ENCODE peak calls at places on chromosomes 4 and X, in nine cellular contexts. R, C, G, N, E, S, D, I and W are unnamed samples.

GRCh38 chrX:108165349-108166111 is 74.0 kb downstream of the ATG4A start:
- DNase-seq in R (peak; percentile 40), C (peak; percentile 4), G (no peak), N (peak; percentile 14), E (no peak), S (no peak), D (peak; percentile 16), I (peak; percentile 54), W (no peak)

GRCh38 chrX:103477496-103477895 is 41.8 kb downstream of the RAB40A start:
- DNase-seq in R (no peak), C (no peak), G (no peak), N (no peak), E (no peak), S (no peak), D (no peak), I (peak; percentile 2), W (no peak)

GRCh38 chr4:24067781-24068193 is 177.9 kb upstream of the PPARGC1A start:
- DNase-seq in R (peak; percentile 80), C (no peak), G (no peak), N (no peak), E (peak; percentile 42), S (no peak), D (no peak), I (no peak), W (no peak)

GRCh38 chr4:164442167-164442566 is 311.8 kb upstream of the SMIM31 start:
- DNase-seq in R (peak; percentile 39), C (no peak), G (no peak), N (no peak), E (no peak), S (no peak), D (no peak), I (no peak), W (no peak)

GRCh38 chrX:10926906-10927305 is 184.2 kb upstream of the HCCS start:
- DNase-seq in R (peak; percentile 57), C (no peak), G (no peak), N (no peak), E (no peak), S (no peak), D (no peak), I (peak; percentile 35), W (no peak)

GRCh38 chrX:734411-734810 is 103.8 kb downstream of the SHOX start:
- DNase-seq in R (no peak), C (no peak), G (no peak), N (no peak), E (no peak), S (no peak), D (no peak), I (no peak), W (no peak)

GRCh38 chr4:146550161-146550560 is 28.4 kb upstream of the SLC10A7 start:
- DNase-seq in R (no peak), C (no peak), G (no peak), N (no peak), E (no peak), S (no peak), D (no peak), I (no peak), W (no peak)

GRCh38 chrX:39731735-39732134 is 366.0 kb downstream of the BCOR start:
- DNase-seq in R (no peak), C (no peak), G (no peak), N (no peak), E (peak; percentile 60), S (no peak), D (no peak), I (no peak), W (no peak)

GRCh38 chrX:119067023-119067739 is 5.6 kb upstream of the CT47C1 start:
- DNase-seq in R (peak; percentile 34), C (peak; percentile 10), G (no peak), N (peak; percentile 2), E (peak; percentile 69), S (no peak), D (peak; percentile 60), I (peak; percentile 64), W (no peak)

GRCh38 chr4:126679303-126679702 is 953.5 kb upstream of the INTU start:
- DNase-seq in R (no peak), C (no peak), G (no peak), N (no peak), E (no peak), S (no peak), D (no peak), I (no peak), W (no peak)

GRCh38 chrX:69277961-69278795 is 112.9 kb upstream of the PJA1 start:
- DNase-seq in R (no peak), C (no peak), G (no peak), N (no peak), E (no peak), S (no peak), D (no peak), I (no peak), W (no peak)

GRCh38 chr4:3071811-3072210 is 2.5 kb downstream of the HTT-AS start:
- DNase-seq in R (peak; percentile 12), C (no peak), G (no peak), N (no peak), E (no peak), S (no peak), D (no peak), I (no peak), W (peak; percentile 75)

GRCh38 chr4:26753187-26753586 is 107.5 kb upstream of the STIM2 start:
- DNase-seq in R (no peak), C (no peak), G (no peak), N (no peak), E (no peak), S (no peak), D (no peak), I (no peak), W (no peak)

GRCh38 chr4:23333946-23334878 is 555.6 kb downstream of the PPARGC1A start:
- DNase-seq in R (peak; percentile 99), C (no peak), G (no peak), N (peak; percentile 84), E (no peak), S (no peak), D (no peak), I (no peak), W (no peak)

GRCh38 chr4:22991576-22991975 is 298.8 kb downstream of the GBA3 start:
- DNase-seq in R (peak; percentile 53), C (no peak), G (no peak), N (no peak), E (no peak), S (no peak), D (no peak), I (no peak), W (no peak)

GRCh38 chr4:119210760-119211159 is 1.8 kb upstream of the USP53 start:
- DNase-seq in R (no peak), C (no peak), G (no peak), N (no peak), E (no peak), S (no peak), D (no peak), I (no peak), W (no peak)

GRCh38 chr4:150722908-150723362 is 141.0 kb downstream of the MAB21L2 start:
- DNase-seq in R (no peak), C (no peak), G (no peak), N (no peak), E (peak; percentile 92), S (no peak), D (peak; percentile 88), I (no peak), W (no peak)

GRCh38 chrX:98380556-98380955 is 1496.8 kb downstream of the RPA4 start:
- DNase-seq in R (no peak), C (no peak), G (no peak), N (no peak), E (no peak), S (no peak), D (no peak), I (no peak), W (no peak)